ENCODE peak calls at places on chromosomes 7 and 10, in eight cellular contexts. One of them, this sample, is unnamed.

GRCh38 chr10:123585477-123586445 is 80.4 kb upstream of the GPR26 start:
- DNase-seq in posterior vena cava: no peak
- DNase-seq in CD4-positive, CD25-positive, alpha-beta regulatory T cell: no peak
- DNase-seq in A172: no peak
- DNase-seq in stimulated activated CD8-positive, alpha-beta memory T cell treated with anti-CD3 and anti-CD28 coated beads, Interleukin-7, amount 100 ng/mL, for 1 hour: no peak
- DNase-seq in cardiac fibroblast: no peak
- DNase-seq in GM23248: no peak
- DNase-seq in left ventricle myocardium inferior: no peak
- DNase-seq in this sample: no peak

GRCh38 chr10:10533417-10533816 is 484.3 kb upstream of the CELF2 start:
- DNase-seq in A172: no peak
- DNase-seq in CD4-positive, CD25-positive, alpha-beta regulatory T cell: no peak
- DNase-seq in stimulated activated CD8-positive, alpha-beta memory T cell treated with anti-CD3 and anti-CD28 coated beads, Interleukin-7, amount 100 ng/mL, for 1 hour: no peak
- DNase-seq in GM23248: peak
- DNase-seq in left ventricle myocardium inferior: no peak
- DNase-seq in cardiac fibroblast: peak
- DNase-seq in posterior vena cava: no peak
- DNase-seq in this sample: peak

GRCh38 chr10:130018253-130018652 is 54.2 kb upstream of the EBF3 start:
- DNase-seq in CD4-positive, CD25-positive, alpha-beta regulatory T cell: no peak
- DNase-seq in A172: no peak
- DNase-seq in posterior vena cava: no peak
- DNase-seq in left ventricle myocardium inferior: no peak
- DNase-seq in GM23248: peak
- DNase-seq in stimulated activated CD8-positive, alpha-beta memory T cell treated with anti-CD3 and anti-CD28 coated beads, Interleukin-7, amount 100 ng/mL, for 1 hour: no peak
- DNase-seq in cardiac fibroblast: peak
- DNase-seq in this sample: peak

GRCh38 chr7:104855826-104856225 is 158.2 kb upstream of the KMT2E start:
- DNase-seq in posterior vena cava: no peak
- DNase-seq in GM23248: no peak
- DNase-seq in A172: no peak
- DNase-seq in cardiac fibroblast: no peak
- DNase-seq in stimulated activated CD8-positive, alpha-beta memory T cell treated with anti-CD3 and anti-CD28 coated beads, Interleukin-7, amount 100 ng/mL, for 1 hour: no peak
- DNase-seq in CD4-positive, CD25-positive, alpha-beta regulatory T cell: no peak
- DNase-seq in left ventricle myocardium inferior: no peak
- DNase-seq in this sample: no peak

GRCh38 chr7:154812027-154812426 is 190.9 kb downstream of the PAXIP1 start:
- DNase-seq in cardiac fibroblast: no peak
- DNase-seq in left ventricle myocardium inferior: no peak
- DNase-seq in A172: no peak
- DNase-seq in CD4-positive, CD25-positive, alpha-beta regulatory T cell: no peak
- DNase-seq in posterior vena cava: no peak
- DNase-seq in stimulated activated CD8-positive, alpha-beta memory T cell treated with anti-CD3 and anti-CD28 coated beads, Interleukin-7, amount 100 ng/mL, for 1 hour: no peak
- DNase-seq in GM23248: no peak
- DNase-seq in this sample: no peak

GRCh38 chr7:1698951-1699350 is 28.9 kb downstream of the ELFN1 start:
- DNase-seq in stimulated activated CD8-positive, alpha-beta memory T cell treated with anti-CD3 and anti-CD28 coated beads, Interleukin-7, amount 100 ng/mL, for 1 hour: no peak
- DNase-seq in cardiac fibroblast: no peak
- DNase-seq in left ventricle myocardium inferior: no peak
- DNase-seq in CD4-positive, CD25-positive, alpha-beta regulatory T cell: no peak
- DNase-seq in posterior vena cava: no peak
- DNase-seq in A172: no peak
- DNase-seq in GM23248: no peak
- DNase-seq in this sample: no peak

GRCh38 chr10:35643151-35643975 is 1.3 kb upstream of the FZD8 start:
- DNase-seq in GM23248: peak
- DNase-seq in posterior vena cava: peak
- DNase-seq in A172: no peak
- DNase-seq in cardiac fibroblast: peak
- DNase-seq in CD4-positive, CD25-positive, alpha-beta regulatory T cell: no peak
- DNase-seq in left ventricle myocardium inferior: peak
- DNase-seq in stimulated activated CD8-positive, alpha-beta memory T cell treated with anti-CD3 and anti-CD28 coated beads, Interleukin-7, amount 100 ng/mL, for 1 hour: no peak
- DNase-seq in this sample: peak

GRCh38 chr7:135704074-135704473 is 23.9 kb downstream of the SLC13A4 start:
- DNase-seq in GM23248: no peak
- DNase-seq in A172: no peak
- DNase-seq in cardiac fibroblast: no peak
- DNase-seq in posterior vena cava: no peak
- DNase-seq in left ventricle myocardium inferior: no peak
- DNase-seq in stimulated activated CD8-positive, alpha-beta memory T cell treated with anti-CD3 and anti-CD28 coated beads, Interleukin-7, amount 100 ng/mL, for 1 hour: no peak
- DNase-seq in CD4-positive, CD25-positive, alpha-beta regulatory T cell: no peak
- DNase-seq in this sample: no peak

GRCh38 chr7:151252961-151253691 is 4.6 kb upstream of the SMARCD3 start:
- DNase-seq in posterior vena cava: no peak
- DNase-seq in CD4-positive, CD25-positive, alpha-beta regulatory T cell: no peak
- DNase-seq in A172: no peak
- DNase-seq in left ventricle myocardium inferior: no peak
- DNase-seq in cardiac fibroblast: no peak
- DNase-seq in stimulated activated CD8-positive, alpha-beta memory T cell treated with anti-CD3 and anti-CD28 coated beads, Interleukin-7, amount 100 ng/mL, for 1 hour: no peak
- DNase-seq in GM23248: no peak
- DNase-seq in this sample: no peak

GRCh38 chr10:6778992-6779701 is 199.1 kb upstream of the PRKCQ start:
- DNase-seq in CD4-positive, CD25-positive, alpha-beta regulatory T cell: no peak
- DNase-seq in A172: peak
- DNase-seq in posterior vena cava: no peak
- DNase-seq in stimulated activated CD8-positive, alpha-beta memory T cell treated with anti-CD3 and anti-CD28 coated beads, Interleukin-7, amount 100 ng/mL, for 1 hour: no peak
- DNase-seq in cardiac fibroblast: peak
- DNase-seq in GM23248: peak
- DNase-seq in left ventricle myocardium inferior: no peak
- DNase-seq in this sample: peak

This sample was measured in IMR-90.